ENCODE peak calls at places on chromosomes 12 and 14, in four cellular contexts. N, P, B and K are unnamed samples.

GRCh38 chr14:81206115-81206514 is 14.6 kb downstream of the GTF2A1 start:
- DNase-seq in N (no peak), P (no peak), B (no peak), K (no peak)

GRCh38 chr12:89250648-89251047 is 101.7 kb downstream of the DUSP6 start:
- DNase-seq in N (no peak), P (no peak), B (no peak), K (no peak)

GRCh38 chr14:21874946-21875345 is 201.3 kb upstream of the OR4E1 start:
- DNase-seq in N (no peak), P (no peak), B (no peak), K (no peak)

GRCh38 chr12:25436206-25436912 is 116.7 kb downstream of the LMNTD1 start:
- DNase-seq in N (peak), P (peak), B (peak), K (no peak)

GRCh38 chr12:50400104-50400637 is 514 bp upstream of the LARP4 start:
- DNase-seq in N (no peak), P (no peak), B (no peak), K (no peak)

GRCh38 chr12:118884226-118884625 is 97.1 kb upstream of the SRRM4 start:
- DNase-seq in N (no peak), P (no peak), B (no peak), K (no peak)

GRCh38 chr14:76371066-76371465 is 4.9 kb upstream of the ESRRB start:
- DNase-seq in N (no peak), P (no peak), B (no peak), K (no peak)

GRCh38 chr14:87916886-87917275 is 76.1 kb downstream of the GALC start:
- DNase-seq in N (no peak), P (no peak), B (no peak), K (no peak)

GRCh38 chr12:72390146-72390545 is 118.0 kb downstream of the TRHDE start:
- DNase-seq in N (no peak), P (no peak), B (no peak), K (no peak)

GRCh38 chr12:85794551-85794950 is 41.7 kb downstream of the RASSF9 start:
- DNase-seq in N (no peak), P (no peak), B (no peak), K (no peak)

GRCh38 chr14:95816539-95816938 is 60.1 kb upstream of the TUNAR start:
- DNase-seq in N (no peak), P (no peak), B (no peak), K (no peak)

GRCh38 chr12:132359971-132360370 is 30.6 kb upstream of the GALNT9 start:
- DNase-seq in N (no peak), P (no peak), B (no peak), K (no peak)

GRCh38 chr12:31897791-31898503 is 61.3 kb upstream of the RESF1 start:
- DNase-seq in N (no peak), P (no peak), B (no peak), K (no peak)

GRCh38 chr12:12736759-12737676 is 19.9 kb downstream of the CDKN1B start:
- DNase-seq in N (no peak), P (peak), B (no peak), K (no peak)

GRCh38 chr14:58960945-58961731 is 227.3 kb upstream of the DAAM1 start:
- DNase-seq in N (no peak), P (no peak), B (no peak), K (no peak)

GRCh38 chr12:114447274-114447716 is 41.4 kb upstream of the TBX5 start:
- DNase-seq in N (no peak), P (no peak), B (no peak), K (no peak)

GRCh38 chr12:89671469-89671868 is 37.2 kb downstream of the ATP2B1 start:
- DNase-seq in N (no peak), P (no peak), B (no peak), K (no peak)

GRCh38 chr14:61516125-61516740 is 179.1 kb upstream of the HIF1A start:
- DNase-seq in N (no peak), P (no peak), B (no peak), K (no peak)

GRCh38 chr12:131065279-131065678 is 111.6 kb downstream of the ADGRD1 start:
- DNase-seq in N (no peak), P (no peak), B (no peak), K (peak)

GRCh38 chr14:28763914-28764848 is 2.4 kb upstream of the FOXG1 start:
- DNase-seq in N (no peak), P (no peak), B (no peak), K (no peak)

GRCh38 chr12:50642035-50642451 is 121.9 kb upstream of the ATF1 start:
- DNase-seq in N (peak), P (peak), B (no peak), K (no peak)

GRCh38 chr14:63663428-63664142 is 21.9 kb upstream of the WDR89 start:
- DNase-seq in N (no peak), P (no peak), B (no peak), K (no peak)

GRCh38 chr14:99802301-99803105 is 9.3 kb downstream of the EML1 start:
- DNase-seq in N (no peak), P (no peak), B (no peak), K (peak)

GRCh38 chr12:122961551-122962329 is 4.5 kb downstream of the ABCB9 start:
- DNase-seq in N (no peak), P (no peak), B (peak), K (no peak)

GRCh38 chr12:74903522-74903921 is 306.1 kb downstream of the KCNC2 start:
- DNase-seq in N (no peak), P (no peak), B (no peak), K (no peak)

GRCh38 chr14:99344051-99344450 is 72.1 kb upstream of the BCL11B start:
- DNase-seq in N (no peak), P (no peak), B (no peak), K (no peak)

GRCh38 chr12:89889051-89889450 is 180.4 kb upstream of the ATP2B1 start:
- DNase-seq in N (no peak), P (no peak), B (no peak), K (no peak)

GRCh38 chr12:110718222-110718908 is 24.3 kb downstream of the PPP1CC start:
- DNase-seq in N (no peak), P (no peak), B (no peak), K (no peak)

GRCh38 chr12:52343550-52343949 is 22.4 kb upstream of the KRT83 start:
- DNase-seq in N (no peak), P (no peak), B (no peak), K (no peak)

GRCh38 chr14:90691627-90692026 is 124.6 kb downstream of the TTC7B start:
- DNase-seq in N (no peak), P (no peak), B (no peak), K (no peak)

GRCh38 chr14:100988011-100988410 is 84.5 kb upstream of the RTL1 start:
- DNase-seq in N (no peak), P (peak), B (no peak), K (no peak)

GRCh38 chr12:53197011-53197640 is 9.9 kb downstream of the ITGB7 start:
- DNase-seq in N (no peak), P (no peak), B (no peak), K (no peak)

GRCh38 chr12:125143491-125143890 is 78.3 kb downstream of the AACS start:
- DNase-seq in N (no peak), P (no peak), B (peak), K (no peak)

GRCh38 chr14:67668559-67668958 is 5.9 kb downstream of the VTI1B start:
- DNase-seq in N (no peak), P (no peak), B (no peak), K (no peak)

GRCh38 chr12:104462325-104462724 is 5.6 kb downstream of the CHST11 start:
- DNase-seq in N (no peak), P (no peak), B (no peak), K (no peak)
- H3K27ac ChIP-seq in N (no peak), P (no peak), B (no peak), K (peak)

DNA sequence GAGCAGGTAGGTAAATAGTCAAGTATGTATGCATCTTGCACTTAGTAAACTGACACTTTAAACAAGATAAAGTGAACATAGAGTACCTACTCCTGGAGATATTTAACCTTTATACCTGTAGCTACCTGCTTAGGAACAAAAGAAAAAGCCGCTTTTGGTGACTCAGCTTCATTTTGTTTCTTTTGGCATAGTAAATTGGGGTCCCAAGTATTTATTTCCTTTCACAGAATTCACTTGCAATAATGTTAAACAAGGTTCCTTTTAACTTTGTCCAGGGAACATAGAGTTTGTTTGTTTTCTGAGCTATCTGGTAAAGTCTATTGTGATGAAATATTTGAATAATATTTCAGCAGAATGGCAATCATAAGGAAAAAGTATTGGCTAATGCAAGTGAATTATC is 20.0 kb downstream of the SLCO1B3 start:
- DNase-seq in N (no peak), P (no peak), B (no peak), K (no peak)
- TF ChIP-seq CTCF in N (no peak), P (no peak), B (no peak), K (no peak)

GRCh38 chr12:76265424-76266180 is 82.6 kb downstream of the BBS10 start:
- DNase-seq in N (no peak), P (no peak), B (no peak), K (no peak)

GRCh38 chr12:76264617-76265016 is 83.6 kb downstream of the BBS10 start:
- DNase-seq in N (no peak), P (no peak), B (no peak), K (no peak)

GRCh38 chr12:76270657-76271358 is 77.4 kb downstream of the BBS10 start:
- DNase-seq in N (no peak), P (no peak), B (no peak), K (no peak)

GRCh38 chr12:76268267-76268666 is 79.9 kb downstream of the BBS10 start:
- DNase-seq in N (no peak), P (no peak), B (no peak), K (no peak)

DNA sequence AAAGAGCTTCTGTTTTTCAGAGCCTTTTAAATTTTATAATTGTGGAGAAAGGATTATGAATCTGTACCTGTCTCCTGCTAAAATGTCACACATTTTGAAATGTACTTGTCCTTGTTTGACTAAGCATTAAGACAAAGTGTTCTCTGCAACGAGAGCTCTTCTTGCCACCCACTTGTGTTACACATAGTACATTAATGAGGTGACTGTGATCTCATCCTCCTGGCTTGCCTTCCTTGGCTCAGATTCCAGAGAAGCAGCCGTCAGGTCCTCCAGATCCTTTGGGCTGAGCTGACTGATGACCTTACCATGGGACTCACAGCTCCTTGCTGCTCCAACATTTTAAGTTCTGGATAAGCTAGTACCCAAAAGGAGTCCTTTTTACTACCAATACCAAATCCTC is 81.4 kb downstream of the BBS10 start:
- DNase-seq in N (peak), P (no peak), B (peak), K (no peak)
- H3K27ac ChIP-seq in N (peak), P (peak), B (no peak), K (no peak)

GRCh38 chr12:42962384-42962783 is 372.8 kb upstream of the PRICKLE1 start:
- DNase-seq in N (no peak), P (no peak), B (no peak), K (no peak)
- TF ChIP-seq CTCF in N (no peak), P (no peak), B (no peak), K (no peak)

DNA sequence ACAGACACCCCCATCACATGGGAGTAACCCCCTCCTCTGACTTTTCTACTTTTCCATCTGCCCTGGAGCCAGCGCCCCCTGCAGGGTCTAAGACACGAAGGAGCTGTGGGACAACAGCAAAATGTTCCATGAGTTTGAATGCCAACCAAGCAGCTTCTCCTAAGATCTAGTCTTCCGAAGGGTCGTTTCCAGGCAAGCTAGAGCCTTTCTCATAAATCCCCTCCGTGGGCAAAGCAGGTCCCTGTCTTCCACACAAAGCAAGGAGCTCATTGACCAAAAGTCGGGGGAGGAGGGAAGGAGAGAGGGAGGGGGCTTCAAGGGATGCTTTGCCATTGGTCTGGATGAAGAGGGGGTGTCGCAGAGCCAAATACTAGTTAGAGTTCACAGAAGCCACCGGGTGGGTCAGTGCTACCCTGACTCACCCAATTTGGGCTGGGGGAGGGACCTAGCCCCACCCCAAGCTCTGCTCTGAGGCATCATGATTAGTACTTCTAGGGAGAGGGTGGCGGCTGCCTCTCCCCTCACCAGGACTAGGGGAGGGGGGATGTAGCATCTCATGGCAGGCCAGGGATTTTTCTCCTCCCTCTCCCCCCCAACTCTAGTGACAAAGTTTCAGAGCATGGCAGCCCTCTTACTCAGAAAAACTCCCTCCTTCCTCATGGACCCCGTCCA is 1.6 kb downstream of the MSI1 start:
- DNase-seq in N (no peak), P (no peak), B (no peak), K (no peak)
- H3K27ac ChIP-seq in N (no peak), P (no peak), B (peak), K (no peak)

DNA sequence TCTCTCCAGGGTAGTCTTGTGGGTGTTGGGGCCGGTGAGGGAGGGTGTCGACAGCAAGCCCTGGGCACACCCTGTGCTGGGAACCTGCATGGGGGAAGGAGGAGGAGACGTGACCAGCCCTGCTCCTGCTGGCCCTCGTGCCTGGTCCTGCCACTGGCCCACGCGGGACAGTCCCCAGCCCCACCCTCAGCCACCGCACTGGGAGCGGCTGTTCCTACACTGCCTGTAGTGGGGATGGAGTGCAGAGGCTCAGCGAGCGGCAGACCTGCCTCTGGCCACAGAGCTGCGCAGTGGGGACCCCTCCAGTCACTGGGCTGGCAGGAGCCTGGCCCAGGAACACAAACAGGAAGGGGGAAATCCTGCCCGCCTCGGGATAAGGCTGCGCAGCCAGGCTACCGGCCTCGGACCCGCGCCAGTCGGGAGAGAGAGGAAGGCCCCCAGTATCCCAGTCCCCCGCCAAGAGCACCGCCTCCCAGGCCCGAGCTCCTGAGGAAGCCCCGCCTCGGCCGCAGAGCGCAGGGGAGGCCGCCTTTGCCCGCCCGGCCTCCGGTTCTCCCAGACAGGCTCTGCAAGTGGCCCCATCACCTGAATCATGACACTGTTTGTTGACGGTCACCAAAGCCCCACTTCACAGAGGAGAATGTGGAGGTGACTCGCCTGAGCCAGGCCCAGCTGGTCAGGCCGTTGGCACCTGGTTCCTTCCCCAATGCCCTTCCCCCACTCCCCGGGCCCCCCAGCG is 10.6 kb downstream of the AHNAK2 start:
- DNase-seq in N (no peak), P (no peak), B (no peak), K (no peak)
- TF ChIP-seq CTCF in N (no peak), P (no peak), B (no peak), K (no peak)